ENCODE peak calls at places on chromosomes 7 and 10, in eight cellular contexts. N is bronchial epithelial cell; B is coronary artery; T is T-helper 9 cell; X is stimulated activated CD8-positive, alpha-beta memory T cell treated with anti-CD3 and anti-CD28 coated beads, Interleukin-2, amount 100 ng/mL, for 48 hours; D is left lobe of liver; W is stimulated activated CD4-positive, alpha-beta T cell treated with anti-CD3 and anti-CD28 coated beads, TNF-alpha, amount 100 ng/mL, for 1 hour; J is IMR-90. R is an unnamed sample.

GRCh38 chr7:133702078-133702477 is 425.1 kb upstream of the LRGUK start:
- DNase-seq in N (no peak), D (no peak), W (no peak), X (no peak), J (no peak), T (no peak), B (no peak), R (no peak)

GRCh38 chr7:90242369-90243168 is 2.4 kb upstream of the CFAP69 start:
- DNase-seq in W (no peak), B (no peak), N (no peak), J (no peak), D (no peak), T (no peak), X (no peak), R (no peak)

GRCh38 chr10:34282186-34282585 is 532.9 kb downstream of the PARD3 start:
- DNase-seq in W (no peak), J (no peak), D (no peak), B (no peak), N (peak; percentile 35), X (no peak), T (no peak), R (no peak)

GRCh38 chr7:36440880-36441279 is 51.2 kb downstream of the ANLN start:
- DNase-seq in T (no peak), X (no peak), N (peak; percentile 46), D (no peak), J (peak; percentile 46), W (no peak), B (no peak), R (peak; percentile 74)

GRCh38 chr10:62248465-62248864 is 20.2 kb downstream of the RTKN2 start:
- DNase-seq in T (no peak), X (no peak), J (peak; percentile 30), D (no peak), B (no peak), N (no peak), W (no peak), R (no peak)

GRCh38 chr7:102425639-102426267 is 7.6 kb upstream of the ORAI2 start:
- DNase-seq in T (peak; percentile 80), B (no peak), X (peak; percentile 76), D (no peak), N (no peak), J (no peak), W (peak; percentile 71), R (no peak)

GRCh38 chr7:141074162-141074989 is 512 bp downstream of the TMEM178B start:
- DNase-seq in N (no peak), T (no peak), W (no peak), D (no peak), J (no peak), B (no peak), X (no peak), R (no peak)

GRCh38 chr7:36278069-36278766 is 111.4 kb upstream of the ANLN start:
- DNase-seq in N (no peak), W (no peak), X (no peak), B (no peak), D (peak; percentile 29), T (no peak), J (no peak), R (no peak)

GRCh38 chr7:132337450-132338080 is 238.7 kb downstream of the PLXNA4 start:
- DNase-seq in D (no peak), T (no peak), J (no peak), N (peak; percentile 7), W (no peak), B (no peak), X (no peak), R (no peak)

GRCh38 chr10:117441812-117442443 is 66.7 kb upstream of the PDZD8 start:
- DNase-seq in B (no peak), T (no peak), D (no peak), N (peak; percentile 92), X (no peak), J (no peak), W (no peak), R (peak; percentile 99)

GRCh38 chr7:152735443-152736004 is 24.0 kb upstream of the ACTR3B start:
- DNase-seq in J (peak; percentile 11), B (no peak), T (no peak), W (no peak), X (no peak), D (no peak), N (no peak), R (no peak)

GRCh38 chr7:35185908-35186731 is 67.8 kb downstream of the TBX20 start:
- DNase-seq in B (peak; percentile 68), W (no peak), X (no peak), J (peak; percentile 8), T (no peak), N (peak; percentile 10), D (peak; percentile 42), R (peak; percentile 65)